ENCODE peak calls at places on chromosomes 5 and 9, in seven cellular contexts. One of them, this sample, is unnamed. For H3K36me3, the result is how much of the 10 kb centered on the place peaks cover.

GRCh38 chr9:98549401-98549800 is 159.3 kb downstream of the GABBR2 start:
- DNase-seq in GM23248: no peak
- DNase-seq in CD8-positive, alpha-beta T cell: no peak
- DNase-seq in colonic mucosa: no peak
- DNase-seq in left lung: no peak
- DNase-seq in Peyer's patch: no peak
- DNase-seq in GM12878: no peak
- DNase-seq in this sample: no peak

GRCh38 chr5:113092683-113093082 is 116.1 kb downstream of the DCP2 start:
- DNase-seq in colonic mucosa: no peak
- DNase-seq in CD8-positive, alpha-beta T cell: no peak
- DNase-seq in Peyer's patch: no peak
- DNase-seq in left lung: no peak
- DNase-seq in GM23248: no peak
- DNase-seq in GM12878: no peak
- DNase-seq in this sample: no peak

GRCh38 chr5:17228833-17229291 is 11.4 kb downstream of the BASP1 start:
- DNase-seq in colonic mucosa: no peak
- DNase-seq in Peyer's patch: no peak
- DNase-seq in CD8-positive, alpha-beta T cell: no peak
- DNase-seq in GM23248: peak
- DNase-seq in left lung: no peak
- DNase-seq in GM12878: peak
- DNase-seq in this sample: no peak

GRCh38 chr9:37410969-37411785 is 11.3 kb upstream of the GRHPR start:
- DNase-seq in colonic mucosa: no peak
- DNase-seq in GM23248: peak
- DNase-seq in Peyer's patch: peak
- DNase-seq in left lung: no peak
- DNase-seq in GM12878: no peak
- DNase-seq in CD8-positive, alpha-beta T cell: no peak
- DNase-seq in this sample: no peak

GRCh38 chr9:128716581-128717254 is 7.2 kb downstream of the ZDHHC12 start:
- DNase-seq in GM12878: no peak
- DNase-seq in colonic mucosa: no peak
- DNase-seq in left lung: peak
- DNase-seq in Peyer's patch: no peak
- DNase-seq in CD8-positive, alpha-beta T cell: no peak
- DNase-seq in GM23248: no peak
- DNase-seq in this sample: no peak

GRCh38 chr9:107597743-107598217 is 108.2 kb upstream of the KLF4 start:
- DNase-seq in GM23248: no peak
- DNase-seq in Peyer's patch: peak
- DNase-seq in CD8-positive, alpha-beta T cell: no peak
- DNase-seq in left lung: no peak
- DNase-seq in GM12878: no peak
- DNase-seq in colonic mucosa: peak
- DNase-seq in this sample: no peak

GRCh38 chr5:136034492-136034891 is 5.7 kb downstream of the TGFBI start:
- DNase-seq in GM12878: no peak
- DNase-seq in Peyer's patch: peak
- DNase-seq in CD8-positive, alpha-beta T cell: no peak
- DNase-seq in GM23248: no peak
- DNase-seq in colonic mucosa: no peak
- DNase-seq in left lung: no peak
- DNase-seq in this sample: no peak

GRCh38 chr5:57037355-57037754 is 85.4 kb upstream of the MIER3 start:
- DNase-seq in GM23248: no peak
- DNase-seq in Peyer's patch: no peak
- DNase-seq in left lung: no peak
- DNase-seq in CD8-positive, alpha-beta T cell: no peak
- DNase-seq in GM12878: no peak
- DNase-seq in colonic mucosa: no peak
- DNase-seq in this sample: no peak

GRCh38 chr5:175867587-175868347 is 3.6 kb upstream of the CPLX2 start:
- DNase-seq in left lung: no peak
- DNase-seq in GM12878: no peak
- DNase-seq in CD8-positive, alpha-beta T cell: no peak
- DNase-seq in Peyer's patch: peak
- DNase-seq in GM23248: peak
- DNase-seq in colonic mucosa: peak
- DNase-seq in this sample: no peak

GRCh38 chr5:160129841-160130240 is 10.6 kb upstream of the PWWP2A start:
- DNase-seq in GM12878: no peak
- DNase-seq in CD8-positive, alpha-beta T cell: no peak
- DNase-seq in Peyer's patch: no peak
- DNase-seq in GM23248: peak
- DNase-seq in left lung: no peak
- DNase-seq in colonic mucosa: no peak
- DNase-seq in this sample: no peak

GRCh38 chr5:36128795-36129194 is 22.9 kb downstream of the LMBRD2 start:
- DNase-seq in GM12878: no peak
- DNase-seq in left lung: no peak
- DNase-seq in Peyer's patch: no peak
- DNase-seq in colonic mucosa: no peak
- DNase-seq in GM23248: no peak
- DNase-seq in CD8-positive, alpha-beta T cell: no peak
- DNase-seq in this sample: no peak

GRCh38 chr9:112005939-112006338 is 109.3 kb downstream of the UGCG start:
- DNase-seq in GM23248: no peak
- DNase-seq in CD8-positive, alpha-beta T cell: no peak
- DNase-seq in left lung: no peak
- DNase-seq in colonic mucosa: peak
- DNase-seq in GM12878: no peak
- DNase-seq in Peyer's patch: no peak
- DNase-seq in this sample: no peak

GRCh38 chr5:113513384-113514262 is at the start of gene YTHDC2:
- DNase-seq in left lung: peak
- DNase-seq in Peyer's patch: peak
- DNase-seq in GM12878: peak
- DNase-seq in CD8-positive, alpha-beta T cell: peak
- DNase-seq in colonic mucosa: peak
- DNase-seq in GM23248: peak
- DNase-seq in this sample: peak

GRCh38 chr5:23507278-23507685 is at the start of gene PRDM9:
- DNase-seq in left lung: peak
- DNase-seq in GM12878: no peak
- DNase-seq in CD8-positive, alpha-beta T cell: no peak
- DNase-seq in GM23248: peak
- DNase-seq in colonic mucosa: no peak
- DNase-seq in Peyer's patch: no peak
- DNase-seq in this sample: no peak

GRCh38 chr5:19927919-19928318 is 60.1 kb downstream of the CDH18 start:
- DNase-seq in colonic mucosa: no peak
- DNase-seq in GM23248: no peak
- DNase-seq in CD8-positive, alpha-beta T cell: no peak
- DNase-seq in GM12878: no peak
- DNase-seq in Peyer's patch: no peak
- DNase-seq in left lung: no peak
- DNase-seq in this sample: no peak

GRCh38 chr9:94156549-94157407 is 72.5 kb downstream of the PTPDC1 start:
- DNase-seq in Peyer's patch: peak
- DNase-seq in GM23248: peak
- DNase-seq in CD8-positive, alpha-beta T cell: no peak
- DNase-seq in colonic mucosa: peak
- DNase-seq in GM12878: no peak
- DNase-seq in left lung: no peak
- DNase-seq in this sample: peak

GRCh38 chr9:94161673-94162072 is 77.4 kb downstream of the PTPDC1 start:
- DNase-seq in GM23248: no peak
- DNase-seq in left lung: no peak
- DNase-seq in Peyer's patch: no peak
- DNase-seq in CD8-positive, alpha-beta T cell: no peak
- DNase-seq in GM12878: no peak
- DNase-seq in colonic mucosa: no peak
- DNase-seq in this sample: no peak

GRCh38 chr9:94160594-94161501 is 76.6 kb downstream of the PTPDC1 start:
- DNase-seq in CD8-positive, alpha-beta T cell: no peak
- DNase-seq in colonic mucosa: no peak
- DNase-seq in left lung: no peak
- DNase-seq in GM12878: no peak
- DNase-seq in GM23248: peak
- DNase-seq in Peyer's patch: no peak
- DNase-seq in this sample: no peak

GRCh38 chr9:94157408-94157801 is 73.1 kb downstream of the PTPDC1 start:
- DNase-seq in Peyer's patch: no peak
- DNase-seq in GM12878: no peak
- DNase-seq in left lung: no peak
- DNase-seq in colonic mucosa: no peak
- DNase-seq in GM23248: no peak
- DNase-seq in CD8-positive, alpha-beta T cell: no peak
- DNase-seq in this sample: no peak

DNA sequence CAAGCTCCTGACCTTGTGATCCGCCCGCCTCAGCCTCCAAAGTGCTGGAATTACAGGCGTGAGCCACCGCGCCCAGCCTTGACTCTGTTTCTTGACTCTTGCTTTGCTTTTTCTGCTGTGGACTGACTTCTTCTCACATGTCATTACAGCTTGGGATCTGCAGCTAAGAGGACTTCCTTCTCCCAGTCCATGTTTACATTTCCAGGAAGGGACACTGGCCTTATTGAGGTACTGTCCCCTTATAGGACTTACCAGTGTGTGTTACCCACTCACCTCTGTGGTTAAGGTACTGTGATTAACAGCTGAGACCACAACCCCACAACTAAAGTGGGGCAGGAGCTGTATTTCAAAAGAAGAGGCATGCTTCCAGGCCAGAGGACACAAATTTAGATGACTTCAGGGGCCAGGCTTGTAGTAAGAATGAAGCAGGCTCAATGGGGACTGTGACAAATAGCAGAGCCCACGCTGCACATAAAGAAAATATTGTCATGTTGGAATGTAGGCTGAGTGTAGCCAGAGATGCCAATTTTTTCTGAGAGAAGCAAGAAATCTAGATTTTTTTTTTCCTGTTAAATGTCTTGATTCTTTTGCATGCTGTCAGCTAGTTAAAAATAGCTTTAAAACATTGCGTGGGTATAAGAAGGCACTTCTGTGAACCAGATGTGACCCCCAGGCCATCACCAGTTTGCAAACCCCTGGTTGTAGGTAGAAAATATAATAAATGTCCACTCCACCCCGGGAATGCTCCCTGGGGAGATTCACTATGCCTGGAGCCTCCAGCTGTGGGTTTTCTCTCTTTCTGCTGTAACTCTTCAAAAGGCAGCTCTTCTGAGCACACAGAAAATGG is 75.0 kb downstream of the PTPDC1 start:
- DNase-seq in CD8-positive, alpha-beta T cell: no peak
- DNase-seq in GM12878: no peak
- DNase-seq in Peyer's patch: no peak
- DNase-seq in GM23248: peak
- DNase-seq in colonic mucosa: no peak
- DNase-seq in left lung: no peak
- DNase-seq in this sample: no peak
- H3K27ac ChIP-seq in CD8-positive, alpha-beta T cell: no peak
- H3K27ac ChIP-seq in GM12878: no peak
- H3K27ac ChIP-seq in Peyer's patch: peak
- H3K27ac ChIP-seq in GM23248: peak
- H3K27ac ChIP-seq in colonic mucosa: no peak
- H3K27ac ChIP-seq in left lung: no peak
- H3K27ac ChIP-seq in this sample: no peak

GRCh38 chr9:131028931-131029573 is 20.1 kb downstream of the LAMC3 start:
- DNase-seq in CD8-positive, alpha-beta T cell: no peak
- DNase-seq in left lung: peak
- DNase-seq in GM23248: no peak
- DNase-seq in colonic mucosa: no peak
- DNase-seq in GM12878: no peak
- DNase-seq in Peyer's patch: no peak
- DNase-seq in this sample: no peak

GRCh38 chr9:131027872-131028179 is 18.9 kb downstream of the LAMC3 start:
- DNase-seq in colonic mucosa: no peak
- DNase-seq in GM12878: no peak
- DNase-seq in CD8-positive, alpha-beta T cell: no peak
- DNase-seq in GM23248: no peak
- DNase-seq in Peyer's patch: no peak
- DNase-seq in left lung: peak
- DNase-seq in this sample: no peak

GRCh38 chr9:131027048-131027871 is 18.3 kb downstream of the LAMC3 start:
- DNase-seq in Peyer's patch: no peak
- DNase-seq in left lung: peak
- DNase-seq in CD8-positive, alpha-beta T cell: no peak
- DNase-seq in GM23248: no peak
- DNase-seq in colonic mucosa: no peak
- DNase-seq in GM12878: no peak
- DNase-seq in this sample: no peak

GRCh38 chr9:131029574-131029952 is 20.6 kb downstream of the LAMC3 start:
- DNase-seq in Peyer's patch: no peak
- DNase-seq in CD8-positive, alpha-beta T cell: no peak
- DNase-seq in left lung: peak
- DNase-seq in GM23248: no peak
- DNase-seq in colonic mucosa: no peak
- DNase-seq in GM12878: no peak
- DNase-seq in this sample: no peak

DNA sequence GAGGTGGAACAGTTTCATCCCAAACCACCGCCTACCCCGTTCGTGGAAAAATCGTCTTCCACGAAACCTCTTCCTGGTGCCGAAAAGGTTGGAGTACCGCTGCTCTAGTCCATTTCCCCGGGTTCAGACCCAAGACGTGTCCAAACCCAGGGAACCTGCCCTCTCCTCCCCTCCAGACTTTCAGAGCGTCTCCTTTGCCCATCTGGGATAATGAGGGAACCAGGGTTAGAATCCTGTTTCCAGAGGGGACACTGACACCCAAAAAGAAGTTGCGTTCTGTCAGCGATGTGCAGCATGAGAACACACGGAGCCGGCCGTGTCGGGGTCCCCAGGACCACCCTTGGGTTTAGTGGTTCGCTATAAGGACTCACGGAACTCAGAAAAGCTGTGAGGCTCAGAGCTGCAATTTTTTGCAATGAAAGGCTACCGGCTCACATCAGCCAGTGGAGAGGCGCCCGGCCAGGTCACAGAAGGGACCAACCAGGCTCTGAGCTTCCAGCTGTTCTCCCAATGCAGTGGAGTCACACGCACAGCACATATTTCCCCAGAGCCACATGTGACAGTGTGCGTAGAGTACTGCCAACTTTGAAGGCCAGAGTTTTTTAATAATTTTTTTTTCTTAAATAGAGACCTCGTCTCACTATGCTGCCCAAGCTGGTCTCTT is 19.4 kb downstream of the LAMC3 start:
- DNase-seq in colonic mucosa: no peak
- DNase-seq in CD8-positive, alpha-beta T cell: no peak
- DNase-seq in GM23248: no peak
- DNase-seq in GM12878: no peak
- DNase-seq in Peyer's patch: no peak
- DNase-seq in left lung: peak
- DNase-seq in this sample: no peak
- H3K36me3 ChIP-seq in colonic mucosa: under half
- H3K36me3 ChIP-seq in CD8-positive, alpha-beta T cell: under half
- H3K36me3 ChIP-seq in GM23248: under half
- H3K36me3 ChIP-seq in GM12878: under half
- H3K36me3 ChIP-seq in Peyer's patch: under half
- H3K36me3 ChIP-seq in left lung: under half
- H3K36me3 ChIP-seq in this sample: under half

GRCh38 chr9:86304236-86304730 is 21.9 kb upstream of the ISCA1 start:
- DNase-seq in CD8-positive, alpha-beta T cell: no peak
- DNase-seq in GM23248: no peak
- DNase-seq in left lung: no peak
- DNase-seq in Peyer's patch: no peak
- DNase-seq in colonic mucosa: no peak
- DNase-seq in GM12878: no peak
- DNase-seq in this sample: no peak
- H3K27ac ChIP-seq in CD8-positive, alpha-beta T cell: no peak
- H3K27ac ChIP-seq in GM23248: no peak
- H3K27ac ChIP-seq in left lung: no peak
- H3K27ac ChIP-seq in Peyer's patch: no peak
- H3K27ac ChIP-seq in colonic mucosa: no peak
- H3K27ac ChIP-seq in GM12878: no peak
- H3K27ac ChIP-seq in this sample: no peak

GRCh38 chr9:137791947-137792346 is 85.6 kb upstream of the CACNA1B start:
- DNase-seq in CD8-positive, alpha-beta T cell: no peak
- DNase-seq in colonic mucosa: no peak
- DNase-seq in GM23248: no peak
- DNase-seq in left lung: no peak
- DNase-seq in Peyer's patch: no peak
- DNase-seq in GM12878: no peak
- DNase-seq in this sample: no peak
- H3K36me3 ChIP-seq in CD8-positive, alpha-beta T cell: under half
- H3K36me3 ChIP-seq in colonic mucosa: under half
- H3K36me3 ChIP-seq in GM23248: under half
- H3K36me3 ChIP-seq in left lung: half or more
- H3K36me3 ChIP-seq in Peyer's patch: half or more
- H3K36me3 ChIP-seq in GM12878: under half
- H3K36me3 ChIP-seq in this sample: half or more